ENCODE peak calls at places on chromosome 15, in ten cellular contexts. P is transverse colon, S is stomach, K is vagina, T is GM23338, B is HCT116, D is spleen, X is sigmoid colon, C is H1, G is SK-N-SH. N is an unnamed sample.
A peak's percentile ranks its signal among the peaks of the same experiment; 100 is the strongest.

GRCh38 chr15:80450811-80451321 is 46.7 kb downstream of the ARNT2 start:
- DNase-seq in S (no peak), X (no peak), B (no peak), P (no peak), C (no peak), G (no peak), D (no peak), T (peak; percentile 28), K (no peak), N (no peak)

GRCh38 chr15:39181901-39182300 is 399.0 kb upstream of the THBS1 start:
- DNase-seq in P (no peak), K (no peak), B (no peak), C (no peak), D (no peak), G (no peak), T (no peak), S (no peak), X (no peak), N (no peak)

GRCh38 chr15:92159906-92160841 is 233.5 kb upstream of the ST8SIA2 start:
- DNase-seq in T (peak; percentile 85), D (no peak), G (peak; percentile 14), S (no peak), C (no peak), B (no peak), P (no peak), X (no peak), K (no peak), N (no peak)

GRCh38 chr15:50487287-50487686 is 59.2 kb downstream of the USP50 start:
- DNase-seq in D (no peak), K (no peak), T (no peak), S (no peak), B (no peak), G (no peak), P (no peak), X (no peak), C (no peak), N (no peak)

GRCh38 chr15:100958326-100959065 is 39.3 kb downstream of the LRRK1 start:
- DNase-seq in B (no peak), C (no peak), S (no peak), G (no peak), T (no peak), X (no peak), P (no peak), K (no peak), D (no peak), N (no peak)

GRCh38 chr15:86394866-86395265 is 315.2 kb downstream of the AGBL1 start:
- DNase-seq in D (no peak), T (no peak), C (no peak), B (no peak), P (no peak), X (no peak), S (no peak), G (no peak), K (no peak), N (no peak)

GRCh38 chr15:86235667-86236066 is 156.0 kb downstream of the AGBL1 start:
- DNase-seq in X (no peak), T (no peak), G (peak; percentile 24), K (no peak), P (no peak), S (no peak), D (no peak), C (no peak), B (no peak), N (no peak)

GRCh38 chr15:52183562-52184173 is 7.5 kb downstream of the GNB5 start:
- DNase-seq in T (peak; percentile 76), B (no peak), D (no peak), X (no peak), K (no peak), P (peak; percentile 19), G (peak; percentile 27), C (peak; percentile 77), S (peak; percentile 34), N (no peak)

GRCh38 chr15:62739507-62739906 is 303.0 kb upstream of the TPM1 start:
- DNase-seq in B (no peak), D (no peak), T (no peak), S (no peak), G (peak; percentile 17), C (no peak), X (no peak), K (no peak), P (no peak), N (no peak)

GRCh38 chr15:86493884-86494283 is 414.2 kb downstream of the AGBL1 start:
- DNase-seq in K (no peak), S (no peak), X (no peak), P (no peak), G (no peak), D (no peak), C (no peak), T (no peak), B (no peak), N (no peak)

GRCh38 chr15:50940506-50940905 is 32.0 kb downstream of the AP4E1 start:
- DNase-seq in S (no peak), B (no peak), C (no peak), D (no peak), G (no peak), P (no peak), K (no peak), X (no peak), T (no peak), N (no peak)

GRCh38 chr15:32718082-32718821 is 448 bp downstream of the GREM1 start:
- DNase-seq in P (peak; percentile 17), T (peak; percentile 68), X (no peak), K (no peak), G (peak; percentile 72), D (no peak), B (no peak), S (no peak), C (no peak), N (no peak)

GRCh38 chr15:43225201-43225949 is 4.6 kb upstream of the EPB42 start:
- DNase-seq in C (no peak), S (no peak), T (peak; percentile 93), B (peak; percentile 56), G (peak; percentile 71), P (peak; percentile 18), X (no peak), D (no peak), K (no peak), N (peak; percentile 18)

GRCh38 chr15:96363692-96364091 is 33.2 kb downstream of the NR2F2 start:
- DNase-seq in D (no peak), B (no peak), P (no peak), T (peak; percentile 18), X (no peak), C (no peak), S (no peak), G (peak; percentile 7), K (no peak), N (no peak)

GRCh38 chr15:89452330-89452836 is 44.0 kb downstream of the RHCG start:
- DNase-seq in G (no peak), T (no peak), B (no peak), S (no peak), P (no peak), C (no peak), D (no peak), X (no peak), K (no peak), N (no peak)

GRCh38 chr15:70376929-70377691 is 279.4 kb upstream of the TLE3 start:
- DNase-seq in T (peak; percentile 61), X (peak; percentile 83), P (peak; percentile 3), D (no peak), B (no peak), S (peak; percentile 53), K (peak; percentile 88), G (peak; percentile 76), C (peak; percentile 57), N (peak; percentile 35)

GRCh38 chr15:26831951-26832350 is 34.9 kb upstream of the GABRA5 start:
- DNase-seq in K (no peak), B (no peak), P (no peak), S (no peak), X (no peak), T (no peak), G (no peak), D (no peak), C (no peak), N (no peak)

GRCh38 chr15:81573098-81573746 is 199.2 kb upstream of the TMC3 start:
- DNase-seq in P (no peak), T (peak; percentile 13), D (no peak), X (no peak), S (no peak), K (no peak), G (no peak), B (no peak), C (no peak), N (no peak)

GRCh38 chr15:38070778-38071177 is 136.3 kb downstream of the TMCO5A start:
- DNase-seq in P (no peak), G (no peak), C (no peak), K (no peak), B (no peak), T (no peak), D (no peak), S (no peak), X (no peak), N (no peak)

DNA sequence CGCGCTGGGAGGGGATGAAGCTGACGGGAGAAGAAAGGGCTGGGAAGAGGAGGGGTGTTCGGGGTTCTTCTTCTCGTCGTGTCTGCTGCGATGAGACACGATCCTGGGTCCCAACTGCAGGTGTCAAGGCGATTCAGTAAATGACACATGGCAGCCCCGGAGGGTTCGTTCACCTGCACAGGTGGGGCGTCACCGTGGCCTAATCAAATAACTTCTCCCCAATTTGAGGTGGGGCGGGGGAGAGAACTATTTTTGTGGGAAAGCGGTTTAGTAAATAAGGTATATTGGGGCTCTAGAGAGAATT is 561 bp upstream of the FAM81A start:
- DNase-seq in D (no peak), P (peak; percentile 14), X (peak; percentile 66), S (no peak), K (no peak), B (no peak), T (peak; percentile 24), C (no peak), G (no peak), N (no peak)
- H3K27ac ChIP-seq in D (no peak overlapping the region), P (no peak overlapping the region), X (no peak overlapping the region), S (no peak overlapping the region), K (peak overlapping the region; percentile 42), B (no peak overlapping the region), T (no peak overlapping the region), C (no peak overlapping the region), G (no peak overlapping the region), N (no peak overlapping the region)

GRCh38 chr15:60391722-60392340 is 6.0 kb downstream of the ANXA2 start:
- DNase-seq in G (no peak), P (peak; percentile 21), T (no peak), S (no peak), X (no peak), B (no peak), K (peak; percentile 49), D (no peak), C (no peak), N (no peak)
- TF ChIP-seq POLR2AphosphoS5 in G (no peak), P (no peak), T (no peak), S (no peak), X (no peak), B (no peak), K (no peak), D (no peak), C (no peak), N (no peak)

GRCh38 chr15:45138814-45139765 is 9.3 kb downstream of the DUOX1 start:
- DNase-seq in G (no peak), T (no peak), S (peak; percentile 80), P (no peak), C (no peak), K (no peak), X (no peak), B (no peak), D (peak; percentile 68), N (no peak)
- H3K27ac ChIP-seq in G (no peak overlapping the region), T (no peak overlapping the region), S (peak overlapping the region; percentile 66), P (no peak overlapping the region), C (no peak overlapping the region), K (no peak overlapping the region), X (no peak overlapping the region), B (no peak overlapping the region), D (no peak overlapping the region), N (no peak overlapping the region)

GRCh38 chr15:31254431-31255175 is 72.0 kb upstream of the KLF13 start:
- DNase-seq in B (no peak), P (peak; percentile 77), K (no peak), D (peak; percentile 65), X (no peak), G (no peak), T (no peak), S (no peak), C (no peak), N (no peak)
- TF ChIP-seq POLR2AphosphoS5 in B (no peak), P (peak; percentile 35), K (no peak), D (no peak), X (no peak), G (no peak), T (no peak), S (no peak), C (no peak), N (no peak)

N was measured in SK-N-MC.